ENCODE peak calls at places on chromosome 11, in five cellular contexts. X, S, Y, I and C are unnamed samples.

GRCh38 chr11:37788141-37788877 is 1190.3 kb upstream of the RAG2 start:
- DNase-seq in X (no peak), S (no peak), Y (no peak), I (no peak), C (peak; percentile 95)

GRCh38 chr11:64367931-64368672 is 9.1 kb downstream of the RPS6KA4 start:
- DNase-seq in X (no peak), S (no peak), Y (no peak), I (no peak), C (no peak)

GRCh38 chr11:132848336-132848735 is 684.0 kb downstream of the OPCML start:
- DNase-seq in X (no peak), S (no peak), Y (no peak), I (no peak), C (peak; percentile 48)

GRCh38 chr11:60719406-60719805 is 5.1 kb upstream of the MS4A18 start:
- DNase-seq in X (no peak), S (no peak), Y (no peak), I (no peak), C (no peak)

GRCh38 chr11:134181707-134182106 is 42.1 kb downstream of the NCAPD3 start:
- DNase-seq in X (no peak), S (no peak), Y (no peak), I (no peak), C (no peak)

GRCh38 chr11:46560300-46561025 is 33.4 kb downstream of the AMBRA1 start:
- DNase-seq in X (no peak), S (peak; percentile 10), Y (peak; percentile 52), I (no peak), C (peak; percentile 45)

GRCh38 chr11:75383246-75383645 is 16.1 kb upstream of the RPS3 start:
- DNase-seq in X (no peak), S (peak; percentile 22), Y (no peak), I (no peak), C (no peak)

GRCh38 chr11:83677730-83678129 is 391.6 kb upstream of the CCDC90B start:
- DNase-seq in X (no peak), S (no peak), Y (no peak), I (no peak), C (no peak)

GRCh38 chr11:101470414-101470813 is 113.4 kb downstream of the TRPC6 start:
- DNase-seq in X (no peak), S (no peak), Y (no peak), I (no peak), C (no peak)

GRCh38 chr11:7968686-7969085 is 3.4 kb upstream of the NLRP10 start:
- DNase-seq in X (no peak), S (no peak), Y (no peak), I (no peak), C (no peak)

GRCh38 chr11:67408437-67409200 is 4.7 kb downstream of the TBC1D10C start:
- DNase-seq in X (no peak), S (no peak), Y (no peak), I (no peak), C (no peak)

GRCh38 chr11:133697161-133697560 is 148.2 kb downstream of the SPATA19 start:
- DNase-seq in X (no peak), S (no peak), Y (no peak), I (no peak), C (no peak)

GRCh38 chr11:87724358-87724757 is 450.9 kb downstream of the RAB38 start:
- DNase-seq in X (no peak), S (no peak), Y (no peak), I (no peak), C (no peak)